ENCODE peak calls at places on chromosomes 5 and 9, in seven cellular contexts. O is GM23338, Q is MM.1S, Z is GM23248, R is hepatocyte, P is HCT116, T is PC-3. H is an unnamed sample.

GRCh38 chr5:74865799-74866652 is at the start of gene FAM169A:
- DNase-seq in O (peak; percentile 77), Q (peak; percentile 36), Z (peak; percentile 68), R (peak; percentile 77), P (no peak), T (peak; percentile 54), H (peak; percentile 41)

GRCh38 chr5:73274870-73275756 is 102.1 kb downstream of the TMEM174 start:
- DNase-seq in O (no peak), Q (no peak), Z (peak; percentile 79), R (peak; percentile 36), P (no peak), T (no peak), H (no peak)

GRCh38 chr9:69104830-69105527 is 69.1 kb upstream of the TJP2 start:
- DNase-seq in O (peak; percentile 80), Q (peak; percentile 74), Z (no peak), R (peak; percentile 88), P (peak; percentile 42), T (peak; percentile 73), H (peak; percentile 93)

GRCh38 chr5:94028001-94028400 is 286.6 kb upstream of the POU5F2 start:
- DNase-seq in O (no peak), Q (no peak), Z (no peak), R (peak; percentile 6), P (no peak), T (no peak), H (no peak)

GRCh38 chr5:88677943-88678779 is 204.8 kb downstream of the MEF2C start:
- DNase-seq in O (peak; percentile 73), Q (no peak), Z (no peak), R (no peak), P (no peak), T (no peak), H (no peak)

GRCh38 chr9:21398955-21399489 is 9.9 kb upstream of the IFNA8 start:
- DNase-seq in O (no peak), Q (peak; percentile 61), Z (no peak), R (no peak), P (no peak), T (no peak), H (no peak)

GRCh38 chr9:17627641-17628040 is 48.8 kb downstream of the SH3GL2 start:
- DNase-seq in O (no peak), Q (no peak), Z (no peak), R (no peak), P (no peak), T (peak; percentile 37), H (no peak)

GRCh38 chr5:107263387-107264003 is 407.2 kb downstream of the EFNA5 start:
- DNase-seq in O (no peak), Q (peak; percentile 68), Z (no peak), R (no peak), P (no peak), T (no peak), H (no peak)

GRCh38 chr5:74587300-74587699 is 53.2 kb downstream of the ENC1 start:
- DNase-seq in O (peak; percentile 25), Q (no peak), Z (no peak), R (no peak), P (no peak), T (no peak), H (no peak)

GRCh38 chr9:134485653-134486052 is 155.9 kb upstream of the COL5A1 start:
- DNase-seq in O (no peak), Q (no peak), Z (no peak), R (no peak), P (no peak), T (no peak), H (no peak)

GRCh38 chr5:142292249-142292648 is 32.6 kb downstream of the SPRY4 start:
- DNase-seq in O (no peak), Q (no peak), Z (no peak), R (no peak), P (no peak), T (no peak), H (no peak)

GRCh38 chr5:149108651-149109280 is 32.5 kb upstream of the ABLIM3 start:
- DNase-seq in O (no peak), Q (no peak), Z (peak; percentile 65), R (no peak), P (no peak), T (no peak), H (no peak)

GRCh38 chr9:112248722-112249121 is 73.6 kb upstream of the SUSD1 start:
- DNase-seq in O (no peak), Q (no peak), Z (peak; percentile 66), R (no peak), P (no peak), T (peak; percentile 39), H (no peak)

GRCh38 chr5:31657315-31657714 is 18.4 kb downstream of the PDZD2 start:
- DNase-seq in O (no peak), Q (no peak), Z (no peak), R (no peak), P (no peak), T (no peak), H (no peak)

DNA sequence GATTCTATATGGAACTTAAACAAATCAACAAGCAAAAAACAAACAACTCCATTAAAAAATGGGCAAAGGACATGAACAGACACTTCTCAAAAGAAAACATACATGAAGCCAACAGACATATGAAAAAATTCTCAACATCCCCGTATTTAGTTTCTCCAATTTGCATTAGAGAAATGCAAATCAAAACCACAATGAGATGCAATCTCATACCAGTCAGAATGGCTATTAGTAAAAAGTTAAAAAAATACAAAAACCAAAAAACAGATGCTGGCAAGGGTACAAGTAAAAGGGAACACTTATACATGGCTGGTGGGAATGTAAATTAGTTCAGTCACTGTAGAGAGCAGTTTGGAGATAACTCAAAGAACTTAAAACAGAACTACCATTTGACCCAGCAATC is 342.1 kb upstream of the NUDT12 start:
- DNase-seq in O (no peak), Q (no peak), Z (no peak), R (no peak), P (no peak), T (no peak), H (no peak)
- H3K9me2 ChIP-seq in O (peaks cover 11% of the 10 kb centered on the region), Q (no peaks in the 10 kb centered on the region), Z (no peaks in the 10 kb centered on the region), R (no peaks in the 10 kb centered on the region), P (no peaks in the 10 kb centered on the region), T (no peaks in the 10 kb centered on the region), H (peaks cover 9% of the 10 kb centered on the region)

DNA sequence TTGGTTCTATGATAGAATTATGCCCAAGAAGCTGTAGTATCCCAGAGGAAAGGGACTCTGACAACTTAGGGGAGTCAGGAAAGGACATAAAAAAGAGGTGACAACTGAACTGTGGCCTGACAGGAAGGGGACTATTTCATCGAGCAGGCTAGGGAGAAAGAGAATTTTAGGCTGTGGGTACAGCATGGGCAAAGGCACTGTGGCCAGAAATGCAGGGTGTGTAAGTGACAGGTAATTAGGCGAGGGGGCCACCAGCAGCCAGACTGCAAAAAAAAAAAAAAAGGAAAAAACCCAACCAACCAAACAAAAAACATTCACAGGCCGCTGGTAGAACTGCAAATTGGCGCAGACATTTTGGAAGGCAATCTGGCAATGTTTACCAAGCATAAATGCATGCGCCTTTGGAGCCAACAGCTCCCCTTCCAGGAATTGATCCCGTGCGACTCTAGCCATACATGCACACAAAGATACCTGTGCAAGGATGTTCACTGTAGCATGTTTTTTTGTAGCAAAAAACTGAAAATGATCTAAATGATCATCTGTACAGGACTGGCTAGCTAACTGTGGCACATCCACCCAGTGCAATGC is 1.0 kb downstream of the EIF4E1B start:
- DNase-seq in O (no peak), Q (no peak), Z (no peak), R (no peak), P (no peak), T (no peak), H (no peak)
- TF ChIP-seq EZH2 in O (no peak), Q (no peak), Z (no peak), R (no peak), P (no peak), T (no peak), H (no peak)

DNA sequence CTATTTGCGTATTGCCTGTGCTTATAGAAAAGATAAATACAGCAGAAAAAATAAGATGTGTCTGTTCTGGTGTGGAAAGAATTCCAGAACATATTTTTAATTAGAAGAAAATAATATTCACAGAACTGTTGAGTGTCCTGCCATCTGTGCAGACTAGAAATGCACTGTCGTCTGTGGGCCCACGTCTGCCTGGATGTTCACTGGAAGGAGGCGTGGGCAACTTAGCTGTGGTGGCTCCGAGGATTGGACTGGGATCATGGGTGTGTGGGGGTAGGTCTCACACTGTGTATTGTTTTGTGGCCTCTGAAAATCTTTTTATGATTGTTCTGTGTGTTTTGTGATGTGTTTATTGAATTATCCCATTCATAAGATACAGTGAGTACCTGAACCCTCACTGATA is 126.0 kb upstream of the CACNA1B start:
- DNase-seq in O (no peak), Q (no peak), Z (no peak), R (no peak), P (no peak), T (no peak), H (no peak)
- H3K9me2 ChIP-seq in O (no peaks in the 10 kb centered on the region), Q (no peaks in the 10 kb centered on the region), Z (no peaks in the 10 kb centered on the region), R (no peaks in the 10 kb centered on the region), P (no peaks in the 10 kb centered on the region), T (no peaks in the 10 kb centered on the region), H (no peaks in the 10 kb centered on the region)

GRCh38 chr9:113682297-113682771 is 193.8 kb upstream of the ZNF618 start:
- DNase-seq in O (peak; percentile 85), Q (peak; percentile 40), Z (peak; percentile 79), R (peak; percentile 89), P (peak; percentile 83), T (peak; percentile 81), H (no peak)

GRCh38 chr9:113690055-113690740 is 185.9 kb upstream of the ZNF618 start:
- DNase-seq in O (peak; percentile 17), Q (no peak), Z (no peak), R (no peak), P (no peak), T (no peak), H (no peak)

GRCh38 chr9:113692264-113692663 is 183.8 kb upstream of the ZNF618 start:
- DNase-seq in O (no peak), Q (no peak), Z (no peak), R (no peak), P (no peak), T (no peak), H (no peak)

GRCh38 chr9:113687107-113687679 is 188.9 kb upstream of the ZNF618 start:
- DNase-seq in O (no peak), Q (no peak), Z (no peak), R (no peak), P (no peak), T (no peak), H (no peak)

GRCh38 chr9:113687680-113688371 is 188.3 kb upstream of the ZNF618 start:
- DNase-seq in O (peak; percentile 52), Q (no peak), Z (no peak), R (peak; percentile 54), P (no peak), T (no peak), H (no peak)
- TF ChIP-seq EZH2 in O (peak; percentile 49), Q (no peak), Z (no peak), R (peak; percentile 33), P (no peak), T (no peak), H (no peak)

DNA sequence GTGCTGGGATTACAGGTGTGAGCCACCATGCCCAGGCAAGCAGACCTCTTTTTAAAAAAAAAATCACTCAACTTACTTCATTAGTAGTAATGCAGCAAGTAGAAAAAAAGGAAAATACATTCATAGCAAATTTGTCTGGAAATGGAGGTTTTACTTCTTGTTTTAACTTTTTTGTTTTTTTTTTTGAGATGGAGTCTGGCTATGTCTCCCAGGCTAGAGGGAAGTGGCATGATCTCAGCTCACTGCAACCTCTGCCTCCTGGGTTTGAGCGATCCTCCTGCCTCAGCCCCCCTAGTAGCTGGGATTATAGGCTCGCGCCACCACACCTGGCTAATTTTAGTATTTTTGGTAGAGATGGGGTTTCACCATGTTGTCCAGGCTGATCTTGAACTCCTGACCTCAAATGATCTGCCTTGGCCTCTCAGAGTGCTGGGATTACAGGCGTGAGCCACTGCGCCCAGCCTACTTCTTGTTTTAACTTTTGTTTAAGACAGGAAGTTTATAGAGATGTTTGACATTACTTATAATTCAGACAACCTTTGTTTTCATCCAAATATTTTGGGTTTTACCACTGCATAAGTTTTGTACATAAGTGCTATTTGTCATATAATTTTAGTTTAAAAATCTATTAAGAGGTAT is 26.5 kb downstream of the UBE2R2 start:
- DNase-seq in O (no peak), Q (no peak), Z (no peak), R (no peak), P (no peak), T (no peak), H (no peak)
- H3K9me2 ChIP-seq in O (no peaks in the 10 kb centered on the region), Q (no peaks in the 10 kb centered on the region), Z (no peaks in the 10 kb centered on the region), R (no peaks in the 10 kb centered on the region), P (no peaks in the 10 kb centered on the region), T (no peaks in the 10 kb centered on the region), H (no peaks in the 10 kb centered on the region)

H was measured in PC-9.